ENCODE peak calls at places on chromosomes 12 and 14, in seven cellular contexts. L is small intestine; P is effector memory CD4-positive, alpha-beta T cell; K is tibial artery; J is upper lobe of right lung; G is heart right ventricle; V is neural progenitor cell. Y is an unnamed sample. For H3K9me3, the result is how much of the 10 kb centered on the place peaks cover.

GRCh38 chr14:99316281-99317163 is 44.5 kb upstream of the BCL11B start:
- DNase-seq in J (no peak), V (no peak), P (no peak), L (peak), K (no peak), G (no peak), Y (no peak)

GRCh38 chr14:54781080-54781479 is 121.5 kb downstream of the GCH1 start:
- DNase-seq in G (no peak), V (no peak), J (no peak), P (no peak), L (no peak), K (no peak), Y (no peak)

GRCh38 chr14:58098507-58098906 is 53.5 kb downstream of the ARMH4 start:
- DNase-seq in G (no peak), P (no peak), V (peak), L (peak), K (no peak), J (no peak), Y (no peak)

GRCh38 chr12:17017402-17017801 is 411.4 kb upstream of the LMO3 start:
- DNase-seq in V (no peak), K (no peak), G (no peak), L (no peak), J (no peak), P (no peak), Y (no peak)

GRCh38 chr14:101496779-101497420 is 64.4 kb upstream of the DIO3 start:
- DNase-seq in G (no peak), L (no peak), V (peak), K (peak), P (no peak), J (peak), Y (no peak)

GRCh38 chr14:23827100-23827892 is 126.3 kb upstream of the DHRS4 start:
- DNase-seq in G (no peak), L (no peak), J (no peak), K (no peak), V (no peak), P (no peak), Y (no peak)

GRCh38 chr12:61713121-61713520 is 547.1 kb upstream of the USP15 start:
- DNase-seq in L (no peak), V (no peak), J (no peak), G (no peak), P (no peak), K (no peak), Y (no peak)

GRCh38 chr12:84756961-84757360 is 155.6 kb downstream of the SLC6A15 start:
- DNase-seq in L (no peak), P (no peak), G (no peak), V (no peak), J (no peak), K (no peak), Y (no peak)

GRCh38 chr12:21939435-21939834 is 1.8 kb downstream of the ABCC9 start:
- DNase-seq in P (no peak), V (peak), K (no peak), J (no peak), L (no peak), G (no peak), Y (no peak)

GRCh38 chr12:124603910-124604775 is 36.7 kb upstream of the NCOR2 start:
- DNase-seq in J (no peak), L (peak), K (no peak), P (no peak), V (no peak), G (no peak), Y (no peak)

GRCh38 chr12:93785262-93786010 is 108.3 kb downstream of the CRADD start:
- DNase-seq in P (peak), L (peak), G (no peak), J (no peak), V (peak), K (peak), Y (no peak)

GRCh38 chr12:132168311-132169031 is 24.2 kb downstream of the NOC4L start:
- DNase-seq in L (no peak), V (no peak), K (no peak), G (peak), P (no peak), J (peak), Y (peak)

DNA sequence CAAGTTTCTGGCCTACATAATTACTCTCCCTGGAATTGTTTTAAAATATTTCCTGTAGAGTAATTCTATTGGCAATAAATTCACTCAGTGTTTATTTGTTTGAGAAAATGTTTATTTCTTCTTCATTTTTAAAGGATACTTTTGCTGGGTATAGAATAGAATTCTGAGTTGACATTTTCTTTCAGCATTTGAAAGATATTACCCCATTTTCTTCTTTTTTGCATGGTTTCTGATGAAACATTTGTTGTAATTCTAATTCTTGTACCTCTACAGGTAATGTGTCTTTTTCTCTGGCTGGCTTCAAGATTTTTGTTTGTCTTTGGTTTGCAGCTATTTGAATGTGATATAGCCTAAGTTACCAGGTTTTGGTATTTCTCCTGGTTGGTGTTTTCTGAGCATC is 25.1 kb upstream of the ATF7IP start:
- DNase-seq in J (no peak), K (no peak), V (no peak), P (no peak), G (no peak), L (no peak), Y (no peak)
- H3K9me3 ChIP-seq in J (under half), K (under half), V (under half), P (under half), G (half or more), L (under half), Y (under half)

DNA sequence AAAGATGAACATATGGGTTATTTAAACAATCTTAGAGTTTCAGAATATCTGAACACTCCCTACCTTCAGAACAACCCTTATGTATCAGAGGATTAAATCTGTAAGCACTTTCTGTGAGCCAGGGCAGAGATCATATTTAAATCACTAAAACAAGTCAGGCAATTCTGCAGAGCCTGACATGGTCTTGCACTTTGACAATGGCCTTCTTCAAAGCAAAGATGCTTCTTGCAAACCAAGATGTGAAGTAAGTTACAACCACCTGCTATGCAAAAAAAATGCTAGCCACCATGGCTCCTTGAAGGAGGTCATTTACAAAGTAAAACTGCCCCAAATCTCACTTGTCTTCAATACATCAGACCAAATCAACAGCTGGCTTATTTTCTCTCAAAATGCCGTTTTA is 3.2 kb downstream of the PPP1CC start:
- DNase-seq in P (no peak), G (no peak), K (no peak), V (no peak), L (peak), J (no peak), Y (no peak)
- H3K4me3 ChIP-seq in P (peak), G (peak), K (peak), V (peak), L (no peak), J (peak), Y (peak)

GRCh38 chr14:26987734-26988363 is 390.0 kb upstream of the NOVA1 start:
- DNase-seq in P (no peak), L (no peak), V (no peak), K (no peak), G (no peak), J (no peak), Y (no peak)
- H3K9me3 ChIP-seq in P (under half), L (under half), V (under half), K (under half), G (under half), J (under half), Y (under half)

GRCh38 chr12:1575799-1576401 is 18.5 kb downstream of the FBXL14 start:
- DNase-seq in J (no peak), G (no peak), P (no peak), V (no peak), K (no peak), L (no peak), Y (no peak)
- H3K4me3 ChIP-seq in J (peak), G (peak), P (no peak), V (no peak), K (peak), L (no peak), Y (peak)

GRCh38 chr14:105904379-105904778 is 378.0 kb downstream of the TMEM121 start:
- DNase-seq in G (no peak), V (no peak), K (no peak), P (no peak), J (no peak), L (no peak), Y (no peak)
- H3K9me3 ChIP-seq in G (under half), V (under half), K (under half), P (under half), J (under half), L (under half), Y (under half)

GRCh38 chr12:10160659-10161386 is 11.1 kb downstream of the OLR1 start:
- DNase-seq in J (no peak), V (no peak), G (no peak), L (no peak), P (no peak), K (no peak), Y (no peak)
- H3K4me3 ChIP-seq in J (no peak), V (no peak), G (no peak), L (no peak), P (no peak), K (no peak), Y (no peak)

DNA sequence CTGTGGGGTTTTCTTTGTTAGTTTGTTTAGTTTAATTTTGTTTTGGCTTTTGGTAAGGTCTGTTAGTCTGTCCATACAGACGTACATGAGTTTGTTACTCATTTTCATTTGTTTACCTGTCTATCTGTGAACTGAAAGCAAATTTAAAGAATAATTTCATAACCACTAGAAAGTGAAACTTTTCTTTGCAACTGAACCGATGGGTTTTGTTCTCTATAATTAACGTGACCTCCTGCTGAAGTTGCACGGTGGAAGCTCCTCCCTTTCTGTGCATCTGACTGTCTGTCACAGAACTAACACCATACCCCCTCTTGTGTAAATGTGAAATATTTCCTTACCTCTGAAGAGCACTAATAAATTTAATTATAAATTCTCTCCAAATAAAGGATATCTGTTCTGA is 595.5 kb downstream of the GALC start:
- DNase-seq in J (no peak), V (no peak), K (no peak), G (no peak), L (no peak), P (no peak), Y (no peak)
- H3K9me3 ChIP-seq in J (under half), V (under half), K (under half), G (under half), L (under half), P (under half), Y (under half)